ENCODE peak calls at places on chromosomes 12 and 14, in four cellular contexts. M is K562, V is WTC11, U is HepG2. B is an unnamed sample.

GRCh38 chr12:92621312-92621711 is 81.5 kb upstream of the PLEKHG7 start:
- DNase-seq in U (no peak), M (no peak), V (no peak), B (no peak)

GRCh38 chr14:101220921-101221510 is 317.5 kb upstream of the RTL1 start:
- DNase-seq in U (no peak), V (no peak), M (no peak), B (no peak)

GRCh38 chr12:9692909-9693308 is 23.4 kb downstream of the CLEC2D start:
- DNase-seq in U (no peak), V (no peak), M (no peak), B (no peak)

GRCh38 chr14:91482278-91483023 is 27.7 kb downstream of the PPP4R3A start:
- DNase-seq in V (no peak), M (no peak), U (no peak), B (no peak)

GRCh38 chr14:103652806-103653205 is 23.8 kb downstream of the KLC1 start:
- DNase-seq in V (no peak), M (no peak), U (no peak), B (no peak)

GRCh38 chr12:45244561-45245348 is 28.9 kb downstream of the ANO6 start:
- DNase-seq in V (no peak), U (no peak), M (no peak), B (no peak)

GRCh38 chr14:36442824-36443241 is 77.2 kb downstream of the NKX2-1 start:
- DNase-seq in M (no peak), V (no peak), U (no peak), B (no peak)

GRCh38 chr14:81632162-81632561 is 98.5 kb upstream of the SEL1L start:
- DNase-seq in U (peak), V (no peak), M (no peak), B (no peak)

GRCh38 chr12:13046914-13047472 is 2.8 kb downstream of the FAM234B start:
- DNase-seq in V (no peak), M (no peak), U (no peak), B (no peak)

GRCh38 chr12:49410833-49411232 is 43.6 kb downstream of the SPATS2 start:
- DNase-seq in U (no peak), M (no peak), V (no peak), B (no peak)

GRCh38 chr14:25048170-25049126 is 1.5 kb downstream of the STXBP6 start:
- DNase-seq in U (no peak), M (peak), V (no peak), B (no peak)

GRCh38 chr12:11651785-11652184 is 2.3 kb downstream of the ETV6 start:
- DNase-seq in M (peak), V (no peak), U (no peak), B (no peak)

GRCh38 chr12:64669270-64669842 is 59.1 kb downstream of the RASSF3 start:
- DNase-seq in M (peak), V (peak), U (peak), B (no peak)

DNA sequence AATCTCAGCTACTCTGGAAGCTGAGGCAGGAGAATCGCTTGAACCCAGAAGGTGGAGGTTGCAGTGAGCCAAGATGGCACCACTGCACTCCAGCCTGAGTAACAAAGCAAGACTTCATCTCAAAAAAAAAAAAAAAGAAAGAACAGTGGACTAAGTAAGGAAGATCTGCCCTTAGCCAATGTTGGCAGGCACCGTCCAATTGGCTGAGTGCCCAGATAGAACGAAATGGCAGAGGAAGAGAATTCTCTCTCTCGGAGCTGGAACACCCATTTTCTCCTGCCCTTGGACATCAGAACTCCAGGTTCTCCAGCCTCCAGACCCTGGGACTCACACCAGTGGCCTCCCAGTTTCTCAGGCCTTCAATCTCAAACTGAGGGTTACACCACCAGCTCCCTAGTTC is 49.9 kb downstream of the ESR2 start:
- DNase-seq in M (no peak), V (no peak), U (no peak), B (no peak)
- TF ChIP-seq ELF4 in M (no peak), V (no peak), U (no peak), B (no peak)

GRCh38 chr14:69716483-69717187 is 50.3 kb upstream of the SRSF5 start:
- DNase-seq in V (no peak), U (no peak), M (no peak), B (no peak)
- TF ChIP-seq ELF4 in V (no peak), U (no peak), M (no peak), B (no peak)

DNA sequence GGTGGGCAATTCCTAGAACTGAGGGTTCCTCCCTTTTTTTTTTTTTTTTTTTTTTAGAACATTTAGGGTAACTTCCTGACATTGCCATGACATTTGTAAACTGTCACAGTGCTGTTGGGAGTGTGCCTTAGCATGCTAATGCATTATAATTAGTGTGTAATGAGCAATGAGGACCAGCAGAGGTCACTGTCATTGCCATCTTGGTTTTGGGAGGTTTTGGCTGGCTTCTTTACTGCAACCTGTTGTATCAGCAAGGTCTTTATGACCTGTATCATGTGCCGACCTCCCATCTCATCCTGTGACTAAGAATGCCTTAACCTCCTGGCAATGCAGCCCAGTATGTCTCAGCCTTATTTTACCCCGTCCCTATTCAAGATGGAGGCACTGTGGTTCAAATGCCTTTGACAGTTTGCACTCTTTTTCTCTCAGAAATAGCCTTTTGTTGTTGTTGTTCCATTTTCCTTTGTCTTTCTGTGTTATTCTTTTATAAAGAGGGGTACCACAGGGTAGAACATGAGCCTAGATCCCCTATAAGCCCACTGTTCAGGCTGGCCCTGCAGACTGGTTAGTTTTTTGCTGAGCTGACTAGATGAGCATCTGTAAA is 75.6 kb upstream of the DCD start:
- DNase-seq in V (no peak), M (peak), U (no peak), B (no peak)
- TF ChIP-seq ELF4 in V (no peak), M (no peak), U (no peak), B (no peak)

DNA sequence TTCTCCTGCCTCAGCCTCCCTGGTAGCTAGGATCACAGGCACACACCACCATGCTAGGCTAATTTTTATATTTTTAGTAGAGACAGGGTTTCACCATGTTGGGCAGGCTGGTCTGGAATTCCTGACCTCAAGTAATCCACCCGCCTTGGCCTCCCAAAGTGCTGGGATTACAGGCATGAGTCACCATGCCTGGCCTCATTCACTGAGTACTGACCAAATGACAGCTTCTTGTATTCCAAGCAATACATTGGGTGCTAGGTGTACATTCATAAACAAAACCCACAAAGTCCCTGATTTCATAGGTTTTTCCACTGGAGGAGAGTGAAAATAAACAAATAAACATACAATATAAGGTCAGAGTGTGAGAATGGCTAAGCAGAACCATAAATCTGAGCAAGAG is 136.3 kb downstream of the HELB start:
- DNase-seq in V (no peak), M (no peak), U (no peak), B (no peak)
- TF ChIP-seq ELF4 in V (no peak), M (no peak), U (no peak), B (no peak)

GRCh38 chr12:24948816-24949722 is at the start of gene BCAT1:
- DNase-seq in M (peak), U (peak), V (peak), B (peak)
- TF ChIP-seq ELF4 in M (no peak), U (no peak), V (no peak), B (no peak)

GRCh38 chr14:34103176-34103575 is 152.3 kb upstream of the EGLN3 start:
- DNase-seq in V (no peak), U (peak), M (no peak), B (no peak)
- TF ChIP-seq ELF4 in V (no peak), U (no peak), M (no peak), B (no peak)

GRCh38 chr14:89252887-89253532 is 164.0 kb downstream of the FOXN3 start:
- DNase-seq in V (peak), M (no peak), U (no peak), B (no peak)
- TF ChIP-seq ELF4 in V (no peak), M (no peak), U (no peak), B (no peak)

GRCh38 chr12:104741497-104742367 is 216.4 kb downstream of the SLC41A2 start:
- DNase-seq in V (no peak), M (no peak), U (no peak), B (no peak)

GRCh38 chr12:104741072-104741471 is 217.0 kb downstream of the SLC41A2 start:
- DNase-seq in M (no peak), V (no peak), U (no peak), B (no peak)

GRCh38 chr12:104740668-104741067 is 217.4 kb downstream of the SLC41A2 start:
- DNase-seq in U (no peak), V (no peak), M (no peak), B (no peak)

GRCh38 chr12:104743181-104743580 is 214.9 kb downstream of the SLC41A2 start:
- DNase-seq in V (no peak), M (no peak), U (no peak), B (no peak)

GRCh38 chr12:104742551-104742961 is 215.5 kb downstream of the SLC41A2 start:
- DNase-seq in U (no peak), V (no peak), M (no peak), B (no peak)
- TF ChIP-seq ELF4 in U (no peak), V (no peak), M (no peak), B (no peak)

GRCh38 chr12:5456906-5457305 is 25.0 kb downstream of the NTF3 start:
- DNase-seq in M (no peak), U (no peak), V (no peak), B (no peak)
- TF ChIP-seq ELF4 in M (no peak), U (no peak), V (no peak), B (no peak)

GRCh38 chr14:99259327-99259726 is 12.7 kb downstream of the BCL11B start:
- DNase-seq in M (no peak), U (no peak), V (no peak), B (no peak)
- TF ChIP-seq ELF4 in M (no peak), U (no peak), V (no peak), B (no peak)

B was measured in HEK293T.